ENCODE peak calls at places on chromosomes 11 and 22, in eight cellular contexts. H, B, E, F, Y, M, G and J are unnamed samples.

GRCh38 chr22:29758068-29758622 is 8.7 kb downstream of the ZMAT5 start:
- DNase-seq in E (no peak), B (no peak), F (no peak), G (no peak), H (no peak), Y (no peak), M (no peak), J (no peak)

GRCh38 chr11:121466063-121466794 is 13.5 kb upstream of the SORL1-AS1 start:
- DNase-seq in E (peak), G (no peak), F (peak), M (peak), B (peak), H (peak), Y (peak), J (peak)

GRCh38 chr11:118604566-118604965 is 2.8 kb upstream of the PHLDB1 start:
- DNase-seq in B (no peak), G (no peak), M (no peak), Y (no peak), H (no peak), E (no peak), F (no peak), J (no peak)

GRCh38 chr22:34587357-34588356 is 478.3 kb upstream of the ISX start:
- DNase-seq in H (no peak), G (no peak), F (no peak), E (peak), Y (no peak), M (no peak), B (no peak), J (no peak)

GRCh38 chr11:86380295-86380694 is 5.6 kb downstream of the CCDC81 start:
- DNase-seq in E (no peak), M (no peak), H (no peak), F (no peak), G (no peak), Y (no peak), B (no peak), J (no peak)

GRCh38 chr11:61773356-61773755 is 19.0 kb downstream of the TMEM258 start:
- DNase-seq in H (no peak), M (peak), F (no peak), Y (no peak), B (no peak), G (no peak), E (no peak), J (no peak)

GRCh38 chr11:10584071-10584501 is 15.6 kb upstream of the LYVE1 start:
- DNase-seq in B (no peak), M (no peak), F (no peak), H (no peak), E (no peak), Y (no peak), G (no peak), J (no peak)

GRCh38 chr11:94521684-94522083 is 9.4 kb downstream of the C11orf97 start:
- DNase-seq in H (no peak), G (no peak), B (no peak), F (no peak), M (no peak), E (no peak), Y (peak), J (no peak)

GRCh38 chr11:57150454-57150917 is 31.3 kb upstream of the LRRC55 start:
- DNase-seq in Y (peak), M (peak), B (no peak), F (no peak), H (peak), G (no peak), E (no peak), J (no peak)

GRCh38 chr11:74579577-74580270 is 12.7 kb upstream of the POLD3 start:
- DNase-seq in F (no peak), B (no peak), Y (no peak), G (no peak), E (no peak), H (no peak), M (no peak), J (no peak)